ENCODE peak calls at places on chromosomes 4 and X, in five cellular contexts. P is activated CD4-positive, alpha-beta T cell treated with anti-CD3 and anti-CD28 coated beads, Interleukin-2, amount 10 ng/mL, durations not matched to agents 7 days and 5 days; E is WTC11; A is cerebellar cortex; C is activated naive CD4-positive, alpha-beta T cell. U is an unnamed sample.

GRCh38 chr4:80073362-80074008 is 456 bp upstream of the ANTXR2 start:
- DNase-seq in P (peak), E (no peak), A (no peak), C (no peak), U (no peak)

GRCh38 chr4:153249199-153250154 is 45.2 kb downstream of the TRIM2 start:
- DNase-seq in P (peak), E (peak), A (peak), C (peak), U (peak)

GRCh38 chrX:48896611-48897011 is 957 bp downstream of the TIMM17B start:
- DNase-seq in P (no peak), E (no peak), A (peak), C (no peak), U (peak)

GRCh38 chr4:80202190-80202711 is 4.9 kb downstream of the PRDM8 start:
- DNase-seq in P (peak), E (peak), A (no peak), C (peak), U (no peak)

GRCh38 chr4:87451537-87451936 is 29.2 kb downstream of the NUDT9 start:
- DNase-seq in P (no peak), E (no peak), A (no peak), C (no peak), U (no peak)

GRCh38 chr4:70930530-70931256 is 28.5 kb downstream of the MOB1B start:
- DNase-seq in P (no peak), E (no peak), A (no peak), C (no peak), U (no peak)

GRCh38 chrX:129690435-129690834 is 35.7 kb upstream of the APLN start:
- DNase-seq in P (no peak), E (no peak), A (no peak), C (no peak), U (no peak)

GRCh38 chrX:145405012-145405411 is 157.7 kb downstream of the SPANXN1 start:
- DNase-seq in P (peak), E (no peak), A (peak), C (no peak), U (peak)

GRCh38 chr4:20638825-20639224 is 61.4 kb upstream of the PACRGL start:
- DNase-seq in P (no peak), E (no peak), A (no peak), C (no peak), U (no peak)

GRCh38 chrX:40748977-40749376 is 13.6 kb upstream of the MED14 start:
- DNase-seq in P (no peak), E (no peak), A (no peak), C (no peak), U (no peak)

GRCh38 chr4:79632114-79632513 is 224.1 kb upstream of the GK2 start:
- DNase-seq in P (no peak), E (no peak), A (no peak), C (no peak), U (no peak)

GRCh38 chr4:179114615-179115014 is 1672.4 kb upstream of the AGA start:
- DNase-seq in P (no peak), E (no peak), A (no peak), C (no peak), U (no peak)

GRCh38 chrX:11666180-11666579 is 460 bp upstream of the ARHGAP6 start:
- DNase-seq in P (no peak), E (peak), A (no peak), C (no peak), U (no peak)

GRCh38 chrX:78540171-78540570 is 119.0 kb downstream of the RTL3 start:
- DNase-seq in P (no peak), E (no peak), A (no peak), C (no peak), U (no peak)

GRCh38 chr4:96315815-96316214 is 475.9 kb downstream of the PDHA2 start:
- DNase-seq in P (no peak), E (no peak), A (no peak), C (no peak), U (peak)

GRCh38 chr4:155543126-155543765 is 123.4 kb upstream of the GUCY1A1 start:
- DNase-seq in P (no peak), E (no peak), A (no peak), C (no peak), U (no peak)

GRCh38 chr4:111537861-111538260 is 607.4 kb upstream of the FAM241A start:
- DNase-seq in P (no peak), E (no peak), A (no peak), C (no peak), U (no peak)

GRCh38 chr4:176641237-176641636 is 151.5 kb downstream of the VEGFC start:
- DNase-seq in P (no peak), E (no peak), A (no peak), C (no peak), U (no peak)

GRCh38 chr4:110532901-110533589 is 57.1 kb downstream of the ENPEP start:
- DNase-seq in P (no peak), E (no peak), A (no peak), C (no peak), U (no peak)

GRCh38 chr4:83285022-83285387 is 407 bp upstream of the COQ2 start:
- DNase-seq in P (peak), E (no peak), A (peak), C (no peak), U (peak)

GRCh38 chr4:47839259-47839658 is 1.4 kb upstream of the CORIN start:
- DNase-seq in P (peak), E (no peak), A (peak), C (no peak), U (peak)

GRCh38 chrX:119734897-119735339 is 23.5 kb upstream of the SOWAHD start:
- DNase-seq in P (no peak), E (no peak), A (peak), C (no peak), U (peak)

GRCh38 chr4:169485791-169486742 is 126.3 kb downstream of the NEK1 start:
- DNase-seq in P (peak), E (no peak), A (peak), C (peak), U (peak)

GRCh38 chr4:175308236-175308635 is 390.1 kb downstream of the ADAM29 start:
- DNase-seq in P (no peak), E (no peak), A (no peak), C (no peak), U (no peak)

GRCh38 chrX:22665818-22666217 is 333.9 kb upstream of the DDX53 start:
- DNase-seq in P (no peak), E (no peak), A (no peak), C (no peak), U (no peak)

GRCh38 chrX:67619253-67619652 is 75.4 kb downstream of the AR start:
- DNase-seq in P (no peak), E (no peak), A (no peak), C (no peak), U (no peak)

U was measured in G401.